ENCODE peak calls at places on chromosomes 4 and X, in ten cellular contexts. Y is substantia nigra; B is G401; E is glutamatergic neuron; U is astrocyte; Z is activated T-cell treated with anti-CD3 and anti-CD28 coated beads, Interleukin-2, amount 50 U/mL, for 1 hour; P is anterior cingulate cortex; J is NCI-H146; R is K562; O is Panc1. Q is an unnamed sample.

GRCh38 chrX:112642349-112642748 is 37.4 kb downstream of the LHFPL1 start:
- DNase-seq in Y (no peak), B (peak), E (peak), U (peak), Z (no peak), P (no peak), J (peak), R (peak), O (peak), Q (no peak)

GRCh38 chr4:985123-985830 is 1.6 kb upstream of the IDUA start:
- DNase-seq in Y (no peak), B (peak), E (no peak), U (no peak), Z (peak), P (no peak), J (peak), R (peak), O (no peak), Q (no peak)

GRCh38 chrX:107710617-107711391 is 64.8 kb downstream of the TSC22D3 start:
- DNase-seq in Y (no peak), B (no peak), E (no peak), U (peak), Z (peak), P (no peak), J (no peak), R (peak), O (no peak), Q (no peak)

GRCh38 chr4:154807042-154807630 is 26.1 kb downstream of the RBM46 start:
- DNase-seq in Y (no peak), B (peak), E (no peak), U (peak), Z (no peak), P (no peak), J (peak), R (peak), O (peak), Q (no peak)

GRCh38 chrX:119481218-119481875 is 13.1 kb downstream of the SLC25A5 start:
- DNase-seq in Y (no peak), B (no peak), E (no peak), U (no peak), Z (no peak), P (no peak), J (no peak), R (no peak), O (no peak), Q (no peak)

GRCh38 chrX:9646471-9647038 is 119.1 kb downstream of the GPR143 start:
- DNase-seq in Y (no peak), B (no peak), E (no peak), U (peak), Z (no peak), P (no peak), J (no peak), R (peak), O (no peak), Q (no peak)

GRCh38 chr4:188107931-188108843 is 1.2 kb downstream of the TRIML2 start:
- DNase-seq in Y (no peak), B (no peak), E (no peak), U (no peak), Z (no peak), P (no peak), J (no peak), R (no peak), O (no peak), Q (no peak)

GRCh38 chrX:34624416-34624815 is 32.7 kb downstream of the TMEM47 start:
- DNase-seq in Y (no peak), B (peak), E (no peak), U (peak), Z (no peak), P (no peak), J (no peak), R (no peak), O (no peak), Q (no peak)

GRCh38 chr4:97994765-97995465 is 148.4 kb downstream of the STPG2 start:
- DNase-seq in Y (no peak), B (no peak), E (no peak), U (no peak), Z (no peak), P (no peak), J (no peak), R (no peak), O (no peak), Q (no peak)

GRCh38 chr4:152724494-152724893 is 44.7 kb upstream of the TMEM154 start:
- DNase-seq in Y (no peak), B (no peak), E (no peak), U (no peak), Z (no peak), P (no peak), J (no peak), R (no peak), O (no peak), Q (no peak)

GRCh38 chr4:113952452-113953029 is 26.9 kb downstream of the ARSJ start:
- DNase-seq in Y (no peak), B (no peak), E (peak), U (peak), Z (no peak), P (no peak), J (peak), R (peak), O (no peak), Q (no peak)

GRCh38 chr4:138235419-138235952 is 6.7 kb downstream of the SLC7A11 start:
- DNase-seq in Y (no peak), B (no peak), E (no peak), U (peak), Z (no peak), P (no peak), J (no peak), R (peak), O (no peak), Q (no peak)

GRCh38 chrX:39532761-39533160 is 565.0 kb downstream of the BCOR start:
- DNase-seq in Y (no peak), B (peak), E (no peak), U (no peak), Z (no peak), P (no peak), J (no peak), R (no peak), O (no peak), Q (no peak)

GRCh38 chr4:161525121-161525520 is 638.7 kb downstream of the FSTL5 start:
- DNase-seq in Y (no peak), B (no peak), E (no peak), U (no peak), Z (no peak), P (no peak), J (no peak), R (no peak), O (no peak), Q (no peak)

GRCh38 chr4:74376888-74377483 is 12.0 kb downstream of the EREG start:
- DNase-seq in Y (no peak), B (peak), E (no peak), U (peak), Z (no peak), P (no peak), J (no peak), R (peak), O (no peak), Q (no peak)

GRCh38 chr4:114087596-114088230 is 108.3 kb upstream of the ARSJ start:
- DNase-seq in Y (no peak), B (peak), E (no peak), U (peak), Z (no peak), P (no peak), J (no peak), R (no peak), O (no peak), Q (no peak)

GRCh38 chr4:6035786-6036185 is 17.6 kb upstream of the C4orf50 start:
- DNase-seq in Y (no peak), B (no peak), E (no peak), U (no peak), Z (no peak), P (no peak), J (no peak), R (no peak), O (no peak), Q (no peak)

GRCh38 chr4:146192060-146192459 is 16.5 kb downstream of the LSM6 start:
- DNase-seq in Y (no peak), B (no peak), E (no peak), U (no peak), Z (no peak), P (no peak), J (peak), R (no peak), O (no peak), Q (no peak)

GRCh38 chr4:107562306-107562705 is 157.7 kb downstream of the PAPSS1 start:
- DNase-seq in Y (no peak), B (no peak), E (no peak), U (no peak), Z (no peak), P (no peak), J (no peak), R (no peak), O (no peak), Q (no peak)

GRCh38 chr4:40840255-40840984 is 90.7 kb downstream of the NSUN7 start:
- DNase-seq in Y (no peak), B (no peak), E (no peak), U (no peak), Z (no peak), P (no peak), J (peak), R (no peak), O (no peak), Q (no peak)

GRCh38 chrX:40809210-40809609 is 73.9 kb upstream of the MED14 start:
- DNase-seq in Y (no peak), B (no peak), E (no peak), U (peak), Z (no peak), P (no peak), J (no peak), R (peak), O (no peak), Q (no peak)

GRCh38 chr4:79317711-79318110 is 8.2 kb downstream of the NAA11 start:
- DNase-seq in Y (no peak), B (no peak), E (no peak), U (no peak), Z (no peak), P (no peak), J (peak), R (peak), O (no peak), Q (no peak)

GRCh38 chrX:75746891-75747639 is 38.0 kb downstream of the MAGEE2 start:
- DNase-seq in Y (no peak), B (peak), E (peak), U (no peak), Z (peak), P (peak), J (peak), R (peak), O (no peak), Q (no peak)

GRCh38 chr4:83109480-83110221 is 4.9 kb downstream of the PLAC8 start:
- DNase-seq in Y (no peak), B (no peak), E (peak), U (no peak), Z (peak), P (peak), J (peak), R (no peak), O (no peak), Q (peak)

GRCh38 chrX:39905475-39905889 is 192.3 kb downstream of the BCOR start:
- DNase-seq in Y (no peak), B (peak), E (no peak), U (no peak), Z (no peak), P (no peak), J (peak), R (peak), O (no peak), Q (no peak)